ENCODE peak calls at places on chromosomes 13 and 19, in five cellular contexts. F is esophagus squamous epithelium; K is foreskin fibroblast; M is lung; Q is CD8-positive, alpha-beta T cell. T is an unnamed sample.

GRCh38 chr19:17943284-17944221 is 10.7 kb downstream of the CCDC124 start:
- DNase-seq in F (no peak), K (no peak), M (no peak), Q (no peak), T (no peak)

GRCh38 chr13:95714142-95714832 is 37.3 kb downstream of the DNAJC3 start:
- DNase-seq in F (no peak), K (peak), M (no peak), Q (no peak), T (peak)

GRCh38 chr19:1844536-1845515 is 3.5 kb downstream of the REXO1 start:
- DNase-seq in F (no peak), K (no peak), M (no peak), Q (no peak), T (no peak)

GRCh38 chr19:17671906-17672305 is 16.2 kb downstream of the UNC13A start:
- DNase-seq in F (no peak), K (peak), M (no peak), Q (no peak), T (no peak)

GRCh38 chr19:22619371-22619770 is 14.8 kb upstream of the ZNF492 start:
- DNase-seq in F (no peak), K (no peak), M (no peak), Q (no peak), T (no peak)

GRCh38 chr13:90622547-90622946 is 724.9 kb upstream of the MIR17HG start:
- DNase-seq in F (no peak), K (no peak), M (no peak), Q (no peak), T (no peak)

GRCh38 chr13:45441633-45442032 is 23.1 kb upstream of the COG3 start:
- DNase-seq in F (no peak), K (peak), M (no peak), Q (no peak), T (no peak)

GRCh38 chr13:111005808-111006494 is 91.1 kb upstream of the ANKRD10 start:
- DNase-seq in F (no peak), K (peak), M (no peak), Q (no peak), T (no peak)

GRCh38 chr19:49690656-49691242 is at the start of gene CPT1C:
- DNase-seq in F (no peak), K (peak), M (peak), Q (peak), T (peak)

GRCh38 chr19:54937926-54938325 is 9.4 kb downstream of the NLRP7 start:
- DNase-seq in F (no peak), K (no peak), M (no peak), Q (no peak), T (no peak)

GRCh38 chr13:39786091-39786490 is 130.6 kb downstream of the COG6 start:
- DNase-seq in F (no peak), K (no peak), M (no peak), Q (no peak), T (no peak)

GRCh38 chr19:4347521-4347920 is 4.2 kb downstream of the MPND start:
- DNase-seq in F (no peak), K (no peak), M (no peak), Q (no peak), T (no peak)

GRCh38 chr13:61086052-61086451 is 329.6 kb downstream of the PCDH20 start:
- DNase-seq in F (no peak), K (no peak), M (no peak), Q (no peak), T (no peak)

GRCh38 chr19:33395561-33396550 is 22.3 kb downstream of the CEBPG start:
- DNase-seq in F (no peak), K (no peak), M (peak), Q (no peak), T (no peak)

GRCh38 chr13:105908581-105908980 is 626.9 kb downstream of the EFNB2 start:
- DNase-seq in F (no peak), K (peak), M (no peak), Q (no peak), T (no peak)

GRCh38 chr19:956747-957451 is 27.2 kb upstream of the WDR18 start:
- DNase-seq in F (no peak), K (peak), M (no peak), Q (no peak), T (no peak)

GRCh38 chr19:1992759-1993260 is 22.7 kb downstream of the BTBD2 start:
- DNase-seq in F (no peak), K (no peak), M (no peak), Q (no peak), T (no peak)

GRCh38 chr13:46521486-46521885 is 31.5 kb upstream of the LRCH1 start:
- DNase-seq in F (no peak), K (no peak), M (no peak), Q (no peak), T (no peak)

GRCh38 chr13:86563308-86563707 is 764.1 kb upstream of the SLITRK6 start:
- DNase-seq in F (no peak), K (peak), M (no peak), Q (no peak), T (no peak)

GRCh38 chr13:95236774-95237173 is 64.5 kb downstream of the ABCC4 start:
- DNase-seq in F (no peak), K (no peak), M (no peak), Q (no peak), T (no peak)

GRCh38 chr13:110836600-110836903 is 78.3 kb downstream of the ANKRD10 start:
- DNase-seq in F (no peak), K (no peak), M (no peak), Q (no peak), T (no peak)

GRCh38 chr13:99122171-99122570 is 78.5 kb upstream of the UBAC2 start:
- DNase-seq in F (no peak), K (no peak), M (no peak), Q (no peak), T (no peak)

GRCh38 chr19:3708207-3708931 is at the start of gene TJP3:
- DNase-seq in F (no peak), K (no peak), M (peak), Q (no peak), T (no peak)

GRCh38 chr19:5006821-5007220 is 37.9 kb downstream of the KDM4B start:
- DNase-seq in F (no peak), K (no peak), M (no peak), Q (no peak), T (no peak)

GRCh38 chr13:35014606-35015005 is 72.5 kb downstream of the NBEA start:
- DNase-seq in F (no peak), K (no peak), M (no peak), Q (no peak), T (no peak)

GRCh38 chr19:23887642-23888041 is 27.0 kb upstream of the ZNF726 start:
- DNase-seq in F (no peak), K (no peak), M (no peak), Q (no peak), T (no peak)

GRCh38 chr13:74528751-74529513 is 394.7 kb upstream of the KLF12 start:
- DNase-seq in F (no peak), K (no peak), M (no peak), Q (no peak), T (no peak)

GRCh38 chr19:3609779-3610719 is 3.4 kb upstream of the TBXA2R start:
- DNase-seq in F (no peak), K (no peak), M (no peak), Q (no peak), T (no peak)

GRCh38 chr19:46761418-46761831 is 15.2 kb upstream of the STRN4 start:
- DNase-seq in F (no peak), K (peak), M (no peak), Q (no peak), T (peak)

GRCh38 chr13:42757678-42758420 is 23.5 kb upstream of the FAM216B start:
- DNase-seq in F (no peak), K (no peak), M (no peak), Q (no peak), T (no peak)

GRCh38 chr13:112968910-112969691 is at the start of gene MCF2L:
- DNase-seq in F (no peak), K (peak), M (peak), Q (peak), T (peak)
- TF ChIP-seq CTCF in F (peak), K (no peak), M (no peak), Q (no peak), T (peak)

GRCh38 chr19:57099199-57099661 is 20.6 kb upstream of the USP29 start:
- DNase-seq in F (no peak), K (peak), M (peak), Q (peak), T (peak)
- TF ChIP-seq CTCF in F (peak), K (peak), M (peak), Q (peak), T (peak)

GRCh38 chr19:57576661-57577060 is 2.0 kb downstream of the ZNF416 start:
- DNase-seq in F (no peak), K (no peak), M (no peak), Q (no peak), T (no peak)

GRCh38 chr19:57583521-57584416 is at the start of gene ZIK1:
- DNase-seq in F (peak), K (peak), M (peak), Q (peak), T (peak)

GRCh38 chr19:57583104-57583520 is 833 bp upstream of the ZIK1 start:
- DNase-seq in F (no peak), K (no peak), M (no peak), Q (no peak), T (no peak)

GRCh38 chr19:57578487-57579205 is at the start of gene ZNF416:
- DNase-seq in F (peak), K (peak), M (peak), Q (peak), T (peak)
- TF ChIP-seq CTCF in F (no peak), K (peak), M (no peak), Q (no peak), T (peak)

DNA sequence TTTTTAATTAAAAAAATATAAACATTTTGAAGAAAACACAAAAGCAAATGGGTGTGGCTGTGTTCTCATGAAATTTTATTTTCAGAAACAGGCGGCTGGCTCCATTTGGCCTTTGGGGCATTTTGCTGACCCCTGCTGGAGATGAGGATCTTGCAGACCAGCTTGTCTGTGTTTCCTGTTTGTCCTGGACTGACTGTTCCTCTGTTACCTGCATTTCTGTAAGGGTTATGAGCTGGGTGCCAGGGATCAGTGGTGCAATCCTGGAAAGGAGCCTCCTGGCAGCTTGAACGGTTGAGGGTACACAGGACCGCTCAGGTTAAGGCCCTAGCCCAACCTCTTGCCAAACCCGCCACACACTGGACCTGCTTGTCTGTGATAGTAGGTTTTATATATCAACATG is 49.9 kb downstream of the ZNF787 start:
- DNase-seq in F (no peak), K (no peak), M (no peak), Q (no peak), T (no peak)
- TF ChIP-seq CTCF in F (peak), K (peak), M (no peak), Q (no peak), T (peak)